ENCODE peak calls at places on chromosome 17, in seven cellular contexts. R, W, F, J, Y, Z and M are unnamed samples.
A peak's percentile ranks its signal among the peaks of the same experiment; 100 is the strongest.

GRCh38 chr17:40290629-40291296 is 3.1 kb downstream of the CDC6 start:
- DNase-seq in R (peak; percentile 61), W (peak; percentile 94), F (no peak), J (no peak), Y (no peak), Z (no peak), M (peak; percentile 60)

GRCh38 chr17:9908649-9909042 is 3.6 kb upstream of the RCVRN start:
- DNase-seq in R (no peak), W (no peak), F (no peak), J (no peak), Y (no peak), Z (no peak), M (no peak)

GRCh38 chr17:35243459-35244204 is 760 bp downstream of the SLFN5 start:
- DNase-seq in R (peak; percentile 83), W (peak; percentile 70), F (peak; percentile 52), J (peak; percentile 23), Y (peak; percentile 26), Z (peak; percentile 47), M (peak; percentile 34)

GRCh38 chr17:14471052-14471451 is 170.2 kb downstream of the HS3ST3B1 start:
- DNase-seq in R (no peak), W (peak; percentile 76), F (no peak), J (no peak), Y (no peak), Z (no peak), M (peak; percentile 38)

GRCh38 chr17:75370288-75370687 is 35.2 kb downstream of the GRB2 start:
- DNase-seq in R (no peak), W (no peak), F (no peak), J (no peak), Y (no peak), Z (no peak), M (no peak)

GRCh38 chr17:76866203-76866602 is 2.0 kb upstream of the MGAT5B start:
- DNase-seq in R (no peak), W (no peak), F (no peak), J (no peak), Y (no peak), Z (no peak), M (no peak)

GRCh38 chr17:34637548-34638525 is 58.5 kb downstream of the TMEM132E start:
- DNase-seq in R (peak; percentile 91), W (peak; percentile 52), F (peak; percentile 79), J (peak; percentile 78), Y (peak; percentile 71), Z (peak; percentile 77), M (peak; percentile 72)

GRCh38 chr17:20010099-20010863 is 1.1 kb downstream of the SPECC1 start:
- DNase-seq in R (no peak), W (peak; percentile 61), F (no peak), J (no peak), Y (no peak), Z (peak; percentile 6), M (peak; percentile 32)